ENCODE peak calls at places on chromosome 16, in seven cellular contexts. K, V, B, N, R, J and U are unnamed samples.

GRCh38 chr16:71794018-71794417 is 14.6 kb downstream of the AP1G1 start:
- DNase-seq in K (no peak), V (no peak), B (no peak), N (no peak), R (no peak), J (no peak), U (no peak)

GRCh38 chr16:65123846-65124513 is 2.1 kb upstream of the CDH11 start:
- DNase-seq in K (peak), V (no peak), B (no peak), N (no peak), R (no peak), J (no peak), U (no peak)

GRCh38 chr16:85555549-85556455 is 57.3 kb upstream of the GSE1 start:
- DNase-seq in K (no peak), V (peak), B (no peak), N (no peak), R (peak), J (no peak), U (no peak)

GRCh38 chr16:19517424-19518089 is 4.3 kb downstream of the GDE1 start:
- DNase-seq in K (no peak), V (no peak), B (no peak), N (no peak), R (no peak), J (no peak), U (no peak)

GRCh38 chr16:83771306-83771942 is 36.4 kb upstream of the HSBP1 start:
- DNase-seq in K (no peak), V (no peak), B (no peak), N (no peak), R (no peak), J (peak), U (peak)

GRCh38 chr16:72092832-72093447 is 480 bp downstream of the TXNL4B start:
- DNase-seq in K (peak), V (peak), B (no peak), N (no peak), R (no peak), J (no peak), U (no peak)

GRCh38 chr16:10180771-10181163 is 1.5 kb downstream of the GRIN2A start:
- DNase-seq in K (peak), V (peak), B (no peak), N (no peak), R (peak), J (no peak), U (peak)

GRCh38 chr16:75377971-75378386 is 55.3 kb downstream of the CFDP1 start:
- DNase-seq in K (peak), V (no peak), B (peak), N (no peak), R (no peak), J (peak), U (peak)

GRCh38 chr16:78842950-78843349 is 743.5 kb downstream of the WWOX start:
- DNase-seq in K (no peak), V (no peak), B (no peak), N (no peak), R (no peak), J (no peak), U (no peak)

GRCh38 chr16:31710134-31710533 is 163.5 kb upstream of the ZNF267 start:
- DNase-seq in K (no peak), V (no peak), B (no peak), N (no peak), R (no peak), J (no peak), U (peak)